ENCODE peak calls at places on chromosome 19, in seven cellular contexts. J is hepatocyte, N is GM23248, U is HCT116, T is OCI-LY7, D is GM23338, O is PC-3. Y is an unnamed sample.

GRCh38 chr19:39705578-39706188 is 1.4 kb downstream of the LGALS14 start:
- DNase-seq in J (no peak), N (no peak), U (no peak), T (no peak), D (no peak), O (no peak), Y (no peak)

GRCh38 chr19:41433171-41433570 is 6.0 kb upstream of the B3GNT8 start:
- DNase-seq in J (no peak), N (no peak), U (no peak), T (no peak), D (no peak), O (no peak), Y (no peak)

GRCh38 chr19:7113233-7113632 is 43.7 kb downstream of the ZNF557 start:
- DNase-seq in J (no peak), N (no peak), U (no peak), T (no peak), D (peak; percentile 15), O (no peak), Y (no peak)

GRCh38 chr19:3627351-3627723 is 747 bp upstream of the CACTIN start:
- DNase-seq in J (no peak), N (no peak), U (no peak), T (no peak), D (no peak), O (no peak), Y (peak; percentile 12)

GRCh38 chr19:16801599-16801998 is 27.6 kb upstream of the SIN3B start:
- DNase-seq in J (no peak), N (peak; percentile 70), U (no peak), T (peak; percentile 33), D (no peak), O (peak; percentile 61), Y (no peak)

GRCh38 chr19:43704002-43704705 is 11.7 kb upstream of the IRGC start:
- DNase-seq in J (no peak), N (no peak), U (no peak), T (no peak), D (no peak), O (peak; percentile 27), Y (no peak)

GRCh38 chr19:11238781-11239376 is 540 bp upstream of the ANGPTL8 start:
- DNase-seq in J (no peak), N (no peak), U (no peak), T (no peak), D (no peak), O (no peak), Y (no peak)

GRCh38 chr19:18401580-18402112 is 4.2 kb upstream of the LRRC25 start:
- DNase-seq in J (peak; percentile 90), N (peak; percentile 77), U (no peak), T (peak; percentile 96), D (peak; percentile 81), O (peak; percentile 62), Y (peak; percentile 57)

GRCh38 chr19:780935-781334 is 16.3 kb upstream of the PTBP1 start:
- DNase-seq in J (peak; percentile 12), N (no peak), U (no peak), T (no peak), D (no peak), O (no peak), Y (no peak)
- TF ChIP-seq EZH2phosphoT487 in J (no peak), N (no peak), U (no peak), T (no peak), D (no peak), O (no peak), Y (no peak)

DNA sequence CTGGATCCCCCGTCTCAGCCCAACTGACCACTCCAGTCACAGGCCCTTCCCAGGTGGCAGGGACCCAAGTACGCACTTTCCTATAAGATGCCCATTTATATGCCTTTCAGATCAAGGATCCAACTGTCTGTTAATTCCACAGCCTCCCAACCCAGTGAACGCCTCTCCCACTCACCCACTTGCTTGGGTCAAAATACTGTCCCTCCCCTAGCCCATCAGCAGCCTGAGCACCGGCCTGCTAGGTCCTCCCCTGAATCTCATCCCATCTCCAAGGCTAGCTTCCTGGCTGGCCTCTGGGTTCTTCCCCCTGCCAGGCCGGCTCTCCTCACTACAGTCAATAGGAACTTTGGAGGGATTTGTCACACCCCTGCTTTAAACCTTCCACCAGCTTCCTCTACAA is 1.9 kb downstream of the UBE2S start:
- DNase-seq in J (no peak), N (no peak), U (no peak), T (no peak), D (no peak), O (no peak), Y (no peak)
- H3K27ac ChIP-seq in J (no peak overlapping the region), N (no peak overlapping the region), U (peak overlapping the region; percentile 95), T (peak overlapping the region; percentile 92), D (peak overlapping the region; percentile 50), O (no peak overlapping the region), Y (no peak overlapping the region)

DNA sequence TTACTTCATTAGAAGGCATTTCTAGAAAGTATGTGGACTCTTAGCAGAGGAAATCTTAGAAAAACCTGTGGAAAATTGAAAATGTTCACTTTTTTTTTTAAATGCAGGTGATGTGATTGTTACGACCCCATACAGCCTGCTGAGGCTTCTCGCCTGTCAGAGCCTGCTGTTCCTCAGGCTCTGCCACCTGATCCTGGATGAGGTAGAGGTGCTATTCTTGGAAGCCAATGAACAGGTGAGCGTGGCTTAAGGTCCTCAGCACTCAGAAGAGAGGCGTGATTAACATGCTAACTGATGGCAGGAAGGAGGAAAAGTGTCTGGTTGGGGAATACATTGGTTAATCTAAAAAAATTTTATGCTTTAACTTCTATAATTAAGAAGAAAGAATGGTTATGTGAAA is 71.4 kb downstream of the SLC7A9 start:
- DNase-seq in J (no peak), N (no peak), U (no peak), T (no peak), D (no peak), O (no peak), Y (no peak)
- H3K4me3 ChIP-seq in J (no peak overlapping the region), N (no peak overlapping the region), U (no peak overlapping the region), T (no peak overlapping the region), D (no peak overlapping the region), O (no peak overlapping the region), Y (no peak overlapping the region)

GRCh38 chr19:36010402-36010801 is 1.8 kb upstream of the SYNE4 start:
- DNase-seq in J (no peak), N (no peak), U (no peak), T (no peak), D (no peak), O (no peak), Y (no peak)

GRCh38 chr19:36006955-36007354 is 1.7 kb downstream of the SYNE4 start:
- DNase-seq in J (no peak), N (no peak), U (no peak), T (no peak), D (no peak), O (no peak), Y (no peak)

GRCh38 chr19:36009633-36010379 is 1.2 kb upstream of the SYNE4 start:
- DNase-seq in J (no peak), N (no peak), U (no peak), T (no peak), D (no peak), O (no peak), Y (no peak)

GRCh38 chr19:36008336-36008978 is at the start of gene SYNE4:
- DNase-seq in J (peak; percentile 89), N (peak; percentile 12), U (peak; percentile 75), T (no peak), D (peak; percentile 93), O (peak; percentile 51), Y (peak; percentile 75)

GRCh38 chr19:36009220-36009619 is 607 bp upstream of the SYNE4 start:
- DNase-seq in J (peak; percentile 85), N (peak; percentile 93), U (no peak), T (no peak), D (peak; percentile 82), O (peak; percentile 56), Y (peak; percentile 84)
- TF ChIP-seq EZH2phosphoT487 in J (no peak), N (no peak), U (no peak), T (no peak), D (no peak), O (no peak), Y (no peak)

DNA sequence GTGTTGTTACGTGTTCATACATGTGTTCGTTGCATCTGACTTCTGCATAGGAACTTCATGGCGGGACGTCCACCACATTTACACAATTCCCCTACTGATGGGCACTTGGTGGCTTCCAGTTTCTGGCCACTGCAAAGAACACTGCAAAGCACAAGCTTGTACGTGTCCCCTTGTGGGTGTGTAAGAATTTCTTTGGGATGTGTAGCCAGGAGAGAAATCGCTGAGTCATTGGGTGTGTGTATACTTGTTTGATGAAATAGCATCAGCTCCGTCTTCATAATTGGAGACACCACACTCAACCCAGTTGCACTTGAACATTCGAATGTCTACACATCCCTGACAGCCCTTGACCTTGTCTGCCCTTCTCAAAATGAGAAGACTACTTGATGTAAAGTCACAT is 19.2 kb downstream of the KLK5 start:
- DNase-seq in J (no peak), N (peak; percentile 68), U (no peak), T (no peak), D (no peak), O (peak; percentile 96), Y (no peak)
- H3K27ac ChIP-seq in J (no peak overlapping the region), N (no peak overlapping the region), U (peak overlapping the region; percentile 78), T (no peak overlapping the region), D (no peak overlapping the region), O (peak overlapping the region; percentile 88), Y (no peak overlapping the region)

DNA sequence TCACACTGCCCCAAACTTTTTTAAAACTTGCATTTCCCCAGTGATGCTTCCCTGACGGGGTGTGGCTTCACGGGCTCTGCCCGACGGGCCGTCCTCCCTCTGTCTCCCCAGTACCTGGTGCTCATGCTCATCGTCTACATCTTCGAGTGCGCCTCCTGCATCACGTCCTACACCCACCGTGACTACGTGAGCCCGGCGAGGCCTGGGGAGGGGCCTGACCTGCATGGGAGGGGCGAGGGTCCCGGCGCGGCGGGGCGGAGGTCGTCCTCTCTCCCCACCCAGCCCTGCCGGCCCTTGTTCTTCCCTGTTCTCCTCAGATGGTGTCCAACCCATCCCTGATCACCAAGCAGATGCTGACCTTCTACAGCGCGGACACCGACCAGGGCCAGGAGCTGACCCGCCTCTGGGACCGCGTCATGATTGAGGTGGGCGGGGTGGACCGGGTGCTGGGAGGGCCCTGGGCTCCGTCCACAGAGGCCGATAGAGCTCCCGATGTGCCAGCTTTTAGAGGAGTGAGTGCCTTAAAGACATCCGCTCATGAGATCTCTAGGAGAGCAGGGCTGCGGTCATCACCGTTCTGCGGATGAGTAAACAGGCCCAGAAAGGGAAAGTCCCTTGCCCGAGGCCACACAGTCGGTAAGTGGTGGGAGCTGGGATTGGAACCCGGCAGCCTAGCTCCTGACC is 6.9 kb downstream of the UPK1A start:
- DNase-seq in J (peak; percentile 62), N (peak; percentile 73), U (peak; percentile 53), T (no peak), D (peak; percentile 84), O (no peak), Y (peak; percentile 66)
- H3K4me3 ChIP-seq in J (peak overlapping the region; percentile 12), N (peak overlapping the region; percentile 65), U (peak overlapping the region; percentile 65), T (no peak overlapping the region), D (peak overlapping the region; percentile 59), O (no peak overlapping the region), Y (peak overlapping the region; percentile 71)